ENCODE peak calls at places on chromosomes 1 and 21, in six cellular contexts. I is stimulated activated CD8-positive, alpha-beta memory T cell treated with anti-CD3 and anti-CD28 coated beads, Interleukin-4, amount 100 ng/mL, for 24 hours; X is ACHN; F is mesothelial cell of epicardium; A is SJSA1; J is activated CD8-positive, alpha-beta memory T cell treated with anti-CD3 and anti-CD28 coated beads for 1 hour. U is an unnamed sample.

GRCh38 chr1:50354813-50355212 is 68.4 kb downstream of the DMRTA2 start:
- DNase-seq in I (no peak), X (no peak), F (no peak), A (no peak), J (no peak), U (no peak)

GRCh38 chr1:90727917-90728655 is 11.0 kb upstream of the BARHL2 start:
- DNase-seq in I (no peak), X (no peak), F (no peak), A (no peak), J (no peak), U (no peak)

GRCh38 chr1:10723317-10723716 is 73.1 kb downstream of the CASZ1 start:
- DNase-seq in I (no peak), X (no peak), F (no peak), A (no peak), J (no peak), U (no peak)

GRCh38 chr1:232705815-232706575 is 76.1 kb upstream of the SIPA1L2 start:
- DNase-seq in I (no peak), X (no peak), F (no peak), A (no peak), J (no peak), U (no peak)

GRCh38 chr1:160261526-160261877 is 847 bp downstream of the DCAF8 start:
- DNase-seq in I (peak), X (peak), F (no peak), A (peak), J (peak), U (peak)

GRCh38 chr1:194378517-194378916 is 1192.1 kb upstream of the B3GALT2 start:
- DNase-seq in I (no peak), X (no peak), F (no peak), A (no peak), J (no peak), U (no peak)

GRCh38 chr1:183281039-183281438 is 95.0 kb downstream of the LAMC2 start:
- DNase-seq in I (no peak), X (no peak), F (no peak), A (no peak), J (no peak), U (no peak)

GRCh38 chr21:21200103-21200938 is 202.1 kb downstream of the NCAM2 start:
- DNase-seq in I (no peak), X (peak), F (no peak), A (peak), J (no peak), U (peak)

GRCh38 chr21:31284797-31285397 is 59.2 kb downstream of the TIAM1 start:
- DNase-seq in I (no peak), X (peak), F (no peak), A (peak), J (no peak), U (no peak)

GRCh38 chr1:203146537-203146936 is 19.0 kb downstream of the ADORA1 start:
- DNase-seq in I (no peak), X (no peak), F (no peak), A (no peak), J (no peak), U (no peak)

GRCh38 chr1:111220302-111220890 is 7.1 kb upstream of the CHI3L2 start:
- DNase-seq in I (no peak), X (no peak), F (no peak), A (no peak), J (no peak), U (no peak)

GRCh38 chr1:69814926-69815325 is 247.2 kb downstream of the LRRC7 start:
- DNase-seq in I (no peak), X (no peak), F (no peak), A (no peak), J (no peak), U (no peak)

GRCh38 chr1:36160949-36161485 is 5.1 kb downstream of the MAP7D1 start:
- DNase-seq in I (peak), X (peak), F (no peak), A (peak), J (no peak), U (peak)

GRCh38 chr1:55750020-55750995 is 535.1 kb upstream of the USP24 start:
- DNase-seq in I (no peak), X (no peak), F (no peak), A (no peak), J (no peak), U (no peak)

GRCh38 chr1:78728359-78728758 is 78.7 kb downstream of the IFI44 start:
- DNase-seq in I (no peak), X (no peak), F (no peak), A (no peak), J (no peak), U (no peak)

GRCh38 chr1:246583448-246584185 is 17.4 kb downstream of the CNST start:
- DNase-seq in I (no peak), X (no peak), F (no peak), A (no peak), J (no peak), U (no peak)

GRCh38 chr1:14672030-14672429 is 73.5 kb downstream of the KAZN start:
- DNase-seq in I (no peak), X (no peak), F (no peak), A (no peak), J (no peak), U (no peak)

GRCh38 chr1:114310771-114311251 is 157.1 kb upstream of the SYT6 start:
- DNase-seq in I (no peak), X (peak), F (no peak), A (no peak), J (no peak), U (no peak)

GRCh38 chr1:27119270-27119618 is 35.7 kb downstream of the SLC9A1 start:
- DNase-seq in I (no peak), X (no peak), F (no peak), A (no peak), J (no peak), U (no peak)

GRCh38 chr21:33088384-33088783 is 18.4 kb downstream of the OLIG1 start:
- DNase-seq in I (no peak), X (no peak), F (no peak), A (no peak), J (no peak), U (no peak)

GRCh38 chr1:12191242-12192032 is 24.6 kb downstream of the TNFRSF1B start:
- DNase-seq in I (no peak), X (no peak), F (no peak), A (no peak), J (no peak), U (no peak)

GRCh38 chr1:40476924-40477679 is at the start of gene ZFP69:
- DNase-seq in I (peak), X (peak), F (peak), A (peak), J (peak), U (peak)

GRCh38 chr21:31554511-31555022 is 104.9 kb upstream of the SOD1 start:
- DNase-seq in I (no peak), X (no peak), F (no peak), A (peak), J (no peak), U (peak)

GRCh38 chr1:86696522-86696921 is 7.9 kb upstream of the SH3GLB1 start:
- DNase-seq in I (no peak), X (no peak), F (no peak), A (no peak), J (no peak), U (no peak)

GRCh38 chr1:84698151-84698651 is 7.9 kb upstream of the SSX2IP start:
- DNase-seq in I (no peak), X (peak), F (no peak), A (no peak), J (no peak), U (no peak)

GRCh38 chr1:115829023-115829674 is 11.8 kb downstream of the NHLH2 start:
- DNase-seq in I (no peak), X (peak), F (no peak), A (peak), J (no peak), U (no peak)

GRCh38 chr1:211537253-211537652 is 41.7 kb downstream of the SLC30A1 start:
- DNase-seq in I (no peak), X (no peak), F (no peak), A (no peak), J (no peak), U (no peak)

GRCh38 chr1:54374766-54375165 is 31.4 kb downstream of the SSBP3 start:
- DNase-seq in I (no peak), X (no peak), F (no peak), A (no peak), J (no peak), U (no peak)

GRCh38 chr1:28456078-28456477 is 49.8 kb upstream of the RCC1 start:
- DNase-seq in I (no peak), X (peak), F (no peak), A (peak), J (no peak), U (no peak)

GRCh38 chr1:209008586-209008985 is 574.9 kb upstream of the CAMK1G start:
- DNase-seq in I (no peak), X (no peak), F (no peak), A (no peak), J (no peak), U (no peak)

GRCh38 chr1:95223110-95223509 is 10.9 kb upstream of the RWDD3 start:
- DNase-seq in I (no peak), X (peak), F (no peak), A (no peak), J (no peak), U (no peak)

GRCh38 chr1:8170059-8170835 is 144.1 kb upstream of the ERRFI1 start:
- DNase-seq in I (no peak), X (no peak), F (no peak), A (no peak), J (no peak), U (no peak)

GRCh38 chr1:244642988-244643387 is 9.9 kb upstream of the DESI2 start:
- DNase-seq in I (no peak), X (no peak), F (no peak), A (no peak), J (no peak), U (no peak)

GRCh38 chr1:154866995-154867795 is 2.9 kb downstream of the KCNN3 start:
- DNase-seq in I (no peak), X (peak), F (no peak), A (peak), J (no peak), U (no peak)

GRCh38 chr1:147541672-147542548 is 609 bp downstream of the BCL9 start:
- DNase-seq in I (peak), X (peak), F (peak), A (peak), J (no peak), U (peak)

GRCh38 chr1:205251576-205251975 is 23.8 kb downstream of the TMCC2 start:
- DNase-seq in I (no peak), X (no peak), F (no peak), A (no peak), J (no peak), U (no peak)

U was measured in activated naive CD8-positive, alpha-beta T cell treated with anti-CD3 and anti-CD28 coated beads, Interleukin-2, amount 50 U/mL, for 24 hours.